ENCODE peak calls at places on chromosomes 1 and 21, in five cellular contexts. One of them, this sample, is unnamed.

GRCh38 chr1:40739455-40740008 is 44.1 kb upstream of the KCNQ4 start:
- DNase-seq in AG09319: no peak
- DNase-seq in activated T-cell treated with anti-CD3 and anti-CD28 coated beads for 24 hours: no peak
- DNase-seq in right atrium auricular region: no peak
- DNase-seq in GDM1: no peak
- DNase-seq in this sample: no peak

GRCh38 chr1:180213401-180214177 is 16.5 kb upstream of the LHX4 start:
- DNase-seq in AG09319: no peak
- DNase-seq in activated T-cell treated with anti-CD3 and anti-CD28 coated beads for 24 hours: no peak
- DNase-seq in right atrium auricular region: no peak
- DNase-seq in GDM1: no peak
- DNase-seq in this sample: peak

GRCh38 chr21:28227881-28228623 is 764.6 kb downstream of the LTN1 start:
- DNase-seq in AG09319: no peak
- DNase-seq in activated T-cell treated with anti-CD3 and anti-CD28 coated beads for 24 hours: no peak
- DNase-seq in right atrium auricular region: no peak
- DNase-seq in GDM1: no peak
- DNase-seq in this sample: no peak

GRCh38 chr1:24102966-24103365 is 9.0 kb downstream of the MYOM3 start:
- DNase-seq in AG09319: no peak
- DNase-seq in activated T-cell treated with anti-CD3 and anti-CD28 coated beads for 24 hours: no peak
- DNase-seq in right atrium auricular region: no peak
- DNase-seq in GDM1: no peak
- DNase-seq in this sample: no peak

GRCh38 chr1:179706339-179706941 is 36.7 kb upstream of the FAM163A start:
- DNase-seq in AG09319: peak
- DNase-seq in activated T-cell treated with anti-CD3 and anti-CD28 coated beads for 24 hours: peak
- DNase-seq in right atrium auricular region: no peak
- DNase-seq in GDM1: peak
- DNase-seq in this sample: peak

GRCh38 chr1:156840880-156841279 is 18.0 kb downstream of the INSRR start:
- DNase-seq in AG09319: no peak
- DNase-seq in activated T-cell treated with anti-CD3 and anti-CD28 coated beads for 24 hours: no peak
- DNase-seq in right atrium auricular region: no peak
- DNase-seq in GDM1: no peak
- DNase-seq in this sample: no peak

GRCh38 chr1:244901400-244901799 is 37.1 kb upstream of the HNRNPU start:
- DNase-seq in AG09319: no peak
- DNase-seq in activated T-cell treated with anti-CD3 and anti-CD28 coated beads for 24 hours: no peak
- DNase-seq in right atrium auricular region: no peak
- DNase-seq in GDM1: no peak
- DNase-seq in this sample: no peak

GRCh38 chr21:15534450-15534886 is 195.3 kb upstream of the USP25 start:
- DNase-seq in AG09319: no peak
- DNase-seq in activated T-cell treated with anti-CD3 and anti-CD28 coated beads for 24 hours: no peak
- DNase-seq in right atrium auricular region: no peak
- DNase-seq in GDM1: peak
- DNase-seq in this sample: peak

GRCh38 chr1:185699874-185700273 is 34.3 kb upstream of the HMCN1 start:
- DNase-seq in AG09319: no peak
- DNase-seq in activated T-cell treated with anti-CD3 and anti-CD28 coated beads for 24 hours: no peak
- DNase-seq in right atrium auricular region: no peak
- DNase-seq in GDM1: no peak
- DNase-seq in this sample: no peak

GRCh38 chr1:41468082-41468762 is 16.3 kb downstream of the EDN2 start:
- DNase-seq in AG09319: no peak
- DNase-seq in activated T-cell treated with anti-CD3 and anti-CD28 coated beads for 24 hours: no peak
- DNase-seq in right atrium auricular region: no peak
- DNase-seq in GDM1: no peak
- DNase-seq in this sample: no peak

GRCh38 chr1:206909167-206909882 is 12.1 kb downstream of the IL24 start:
- DNase-seq in AG09319: no peak
- DNase-seq in activated T-cell treated with anti-CD3 and anti-CD28 coated beads for 24 hours: no peak
- DNase-seq in right atrium auricular region: no peak
- DNase-seq in GDM1: no peak
- DNase-seq in this sample: no peak

GRCh38 chr1:2039251-2039650 is 11.0 kb upstream of the PRKCZ start:
- DNase-seq in AG09319: no peak
- DNase-seq in activated T-cell treated with anti-CD3 and anti-CD28 coated beads for 24 hours: no peak
- DNase-seq in right atrium auricular region: no peak
- DNase-seq in GDM1: no peak
- DNase-seq in this sample: no peak

GRCh38 chr1:234585333-234586055 is 24.5 kb downstream of the IRF2BP2 start:
- DNase-seq in AG09319: no peak
- DNase-seq in activated T-cell treated with anti-CD3 and anti-CD28 coated beads for 24 hours: no peak
- DNase-seq in right atrium auricular region: peak
- DNase-seq in GDM1: no peak
- DNase-seq in this sample: no peak